ENCODE peak calls at places on chromosome 2, in nine cellular contexts. V is amniotic epithelial cell, O is body of pancreas, L is kidney glomerular epithelial cell, X is skeletal muscle cell, W is hippocampal formation, N is fibroblast of lung, Z is natural killer cell, K is WTC11. M is an unnamed sample.

GRCh38 chr2:211455225-211455841 is 898.9 kb downstream of the CPS1 start:
- DNase-seq in V (peak), O (peak), L (peak), X (no peak), W (peak), N (peak), Z (no peak), K (peak), M (no peak)

GRCh38 chr2:237627463-237628321 is at the start of gene LRRFIP1:
- DNase-seq in V (no peak), O (peak), L (peak), X (no peak), W (peak), N (no peak), Z (peak), K (peak), M (no peak)

GRCh38 chr2:195604723-195605122 is 52.3 kb upstream of the SLC39A10 start:
- DNase-seq in V (no peak), O (no peak), L (no peak), X (no peak), W (no peak), N (no peak), Z (no peak), K (no peak), M (no peak)

GRCh38 chr2:239308696-239309397 is 92.0 kb downstream of the HDAC4 start:
- DNase-seq in V (peak), O (peak), L (no peak), X (no peak), W (no peak), N (peak), Z (no peak), K (no peak), M (no peak)

GRCh38 chr2:181678033-181678586 is 2.2 kb downstream of the NEUROD1 start:
- DNase-seq in V (peak), O (peak), L (peak), X (peak), W (no peak), N (peak), Z (peak), K (peak), M (no peak)

GRCh38 chr2:136765736-136766323 is 485 bp downstream of the THSD7B start:
- DNase-seq in V (no peak), O (no peak), L (no peak), X (no peak), W (no peak), N (no peak), Z (no peak), K (peak), M (no peak)

GRCh38 chr2:120653871-120654270 is 81.8 kb upstream of the GLI2 start:
- DNase-seq in V (no peak), O (no peak), L (no peak), X (no peak), W (no peak), N (no peak), Z (no peak), K (no peak), M (no peak)

GRCh38 chr2:208186465-208186864 is 3.4 kb downstream of the C2orf80 start:
- DNase-seq in V (no peak), O (no peak), L (no peak), X (no peak), W (no peak), N (no peak), Z (no peak), K (no peak), M (no peak)

GRCh38 chr2:63665806-63666205 is 77.0 kb downstream of the MDH1 start:
- DNase-seq in V (peak), O (no peak), L (no peak), X (peak), W (no peak), N (peak), Z (no peak), K (no peak), M (no peak)

GRCh38 chr2:172431428-172431827 is 4.0 kb downstream of the ITGA6 start:
- DNase-seq in V (no peak), O (peak), L (no peak), X (no peak), W (peak), N (no peak), Z (no peak), K (no peak), M (no peak)

GRCh38 chr2:202184557-202184956 is 53.8 kb downstream of the SUMO1 start:
- DNase-seq in V (no peak), O (no peak), L (no peak), X (no peak), W (no peak), N (no peak), Z (no peak), K (no peak), M (no peak)

GRCh38 chr2:57080035-57080434 is 896.2 kb downstream of the CCDC85A start:
- DNase-seq in V (peak), O (no peak), L (no peak), X (no peak), W (no peak), N (peak), Z (no peak), K (no peak), M (no peak)

GRCh38 chr2:221202431-221202830 is 369.7 kb downstream of the EPHA4 start:
- DNase-seq in V (no peak), O (no peak), L (no peak), X (no peak), W (no peak), N (no peak), Z (no peak), K (no peak), M (no peak)

GRCh38 chr2:69017080-69017479 is 4.1 kb downstream of the ANTXR1 start:
- DNase-seq in V (peak), O (no peak), L (no peak), X (no peak), W (no peak), N (peak), Z (no peak), K (no peak), M (peak)

GRCh38 chr2:96913398-96914202 is 43.7 kb upstream of the SEMA4C start:
- DNase-seq in V (no peak), O (peak), L (no peak), X (no peak), W (peak), N (no peak), Z (peak), K (no peak), M (no peak)

GRCh38 chr2:3578987-3579386 is 3.9 kb downstream of the RPS7 start:
- DNase-seq in V (no peak), O (no peak), L (no peak), X (no peak), W (no peak), N (no peak), Z (no peak), K (no peak), M (no peak)

GRCh38 chr2:55224761-55225261 is 7.3 kb downstream of the CLHC1 start:
- DNase-seq in V (peak), O (no peak), L (no peak), X (no peak), W (peak), N (no peak), Z (no peak), K (no peak), M (no peak)

GRCh38 chr2:194765723-194766122 is 891.3 kb upstream of the SLC39A10 start:
- DNase-seq in V (no peak), O (no peak), L (no peak), X (no peak), W (no peak), N (no peak), Z (no peak), K (no peak), M (no peak)

GRCh38 chr2:133972297-133972696 is 281.6 kb upstream of the MGAT5 start:
- DNase-seq in V (no peak), O (no peak), L (no peak), X (no peak), W (no peak), N (no peak), Z (no peak), K (no peak), M (no peak)

GRCh38 chr2:230941202-230942180 is 16.4 kb upstream of the GPR55 start:
- DNase-seq in V (no peak), O (no peak), L (no peak), X (no peak), W (no peak), N (no peak), Z (no peak), K (no peak), M (peak)